ENCODE peak calls at places on chromosomes 6 and 20, in seven cellular contexts. N is Peyer's patch, Q is suprapubic skin, K is endothelial cell of umbilical vein, R is A549, U is IMR-90, W is breast epithelium. I is an unnamed sample.

GRCh38 chr20:57498425-57499400 is 26.2 kb downstream of the CTCFL start:
- DNase-seq in W (no peak), N (no peak), Q (no peak), R (no peak), K (no peak), U (peak), I (no peak)

GRCh38 chr6:345747-346388 is 45.7 kb upstream of the IRF4 start:
- DNase-seq in K (no peak), N (no peak), R (no peak), W (no peak), Q (no peak), U (peak), I (no peak)

GRCh38 chr6:1746919-1747460 is 137.3 kb downstream of the FOXC1 start:
- DNase-seq in K (no peak), W (no peak), U (no peak), Q (no peak), R (no peak), N (no peak), I (no peak)

GRCh38 chr20:2142649-2143048 is 41.0 kb downstream of the STK35 start:
- DNase-seq in U (no peak), R (no peak), W (no peak), N (no peak), Q (no peak), K (no peak), I (no peak)

GRCh38 chr20:4069741-4070140 is 54.4 kb upstream of the RNF24 start:
- DNase-seq in R (no peak), U (peak), K (no peak), W (no peak), N (no peak), Q (no peak), I (no peak)

GRCh38 chr6:131067521-131067920 is 4.5 kb upstream of the EPB41L2 start:
- DNase-seq in W (no peak), R (no peak), N (no peak), Q (no peak), U (no peak), K (no peak), I (no peak)

GRCh38 chr20:14155361-14155760 is 160.0 kb downstream of the MACROD2 start:
- DNase-seq in Q (no peak), K (no peak), W (no peak), U (no peak), R (no peak), N (no peak), I (no peak)

GRCh38 chr6:21031182-21031581 is 496.9 kb downstream of the CDKAL1 start:
- DNase-seq in K (no peak), N (no peak), W (no peak), R (no peak), Q (no peak), U (no peak), I (no peak)

GRCh38 chr6:6701864-6702263 is 113.3 kb downstream of the LY86 start:
- DNase-seq in K (no peak), N (no peak), R (no peak), U (no peak), Q (no peak), W (no peak), I (no peak)

GRCh38 chr6:90436403-90436802 is 139.8 kb upstream of the BACH2 start:
- DNase-seq in R (no peak), Q (no peak), N (no peak), U (no peak), W (no peak), K (no peak), I (no peak)

GRCh38 chr6:44217332-44218143 is 812 bp downstream of the MYMX start:
- DNase-seq in K (no peak), N (no peak), Q (peak), U (peak), W (no peak), R (no peak), I (no peak)

GRCh38 chr6:117951783-117952182 is 44.7 kb downstream of the SLC35F1 start:
- DNase-seq in U (no peak), R (no peak), N (no peak), K (no peak), W (no peak), Q (no peak), I (no peak)

GRCh38 chr6:37051138-37052026 is 45.9 kb downstream of the FGD2 start:
- DNase-seq in Q (peak), N (peak), U (peak), W (peak), R (peak), K (peak), I (peak)

GRCh38 chr6:147154454-147154853 is 49.8 kb upstream of the STXBP5 start:
- DNase-seq in R (no peak), Q (no peak), U (peak), K (no peak), N (no peak), W (no peak), I (no peak)

GRCh38 chr20:24382775-24383174 is 86.7 kb upstream of the SYNDIG1 start:
- DNase-seq in K (no peak), R (no peak), Q (no peak), U (no peak), W (no peak), N (no peak), I (no peak)

GRCh38 chr20:35595901-35596300 is 19.7 kb upstream of the SPAG4 start:
- DNase-seq in K (no peak), N (no peak), Q (no peak), R (no peak), W (no peak), U (no peak), I (no peak)

GRCh38 chr20:9235518-9235917 is 166.6 kb downstream of the PLCB4 start:
- DNase-seq in R (no peak), N (no peak), U (peak), W (no peak), Q (no peak), K (peak), I (no peak)

GRCh38 chr20:44207066-44207723 is 3.4 kb downstream of the OSER1 start:
- DNase-seq in U (peak), N (no peak), R (no peak), K (no peak), Q (no peak), W (no peak), I (no peak)

GRCh38 chr6:150813319-150813992 is 52.0 kb upstream of the MTHFD1L start:
- DNase-seq in Q (no peak), K (no peak), W (no peak), N (no peak), R (no peak), U (peak), I (no peak)

GRCh38 chr20:62253398-62253797 is 15.1 kb downstream of the OSBPL2 start:
- DNase-seq in N (no peak), U (no peak), Q (no peak), K (no peak), W (no peak), R (no peak), I (no peak)

GRCh38 chr6:15509335-15509933 is 153.4 kb downstream of the DTNBP1 start:
- DNase-seq in W (no peak), U (peak), K (no peak), Q (peak), R (no peak), N (no peak), I (no peak)

GRCh38 chr6:166633732-166634535 is 6.9 kb upstream of the RPS6KA2 start:
- DNase-seq in N (no peak), R (no peak), K (no peak), Q (no peak), U (peak), W (no peak), I (no peak)

GRCh38 chr20:35490736-35491181 is 35.4 kb downstream of the CEP250 start:
- DNase-seq in N (peak), R (no peak), Q (no peak), U (no peak), K (no peak), W (no peak), I (peak)

GRCh38 chr6:33787336-33787953 is 1.5 kb downstream of the LEMD2 start:
- DNase-seq in W (no peak), N (no peak), U (peak), Q (no peak), R (no peak), K (peak), I (no peak)

GRCh38 chr6:139597781-139598368 is 223.4 kb upstream of the CITED2 start:
- DNase-seq in R (peak), W (no peak), Q (peak), K (peak), U (peak), N (no peak), I (no peak)

GRCh38 chr6:82419088-82419720 is 55.6 kb downstream of the TPBG start:
- DNase-seq in K (no peak), U (no peak), Q (no peak), W (no peak), N (no peak), R (no peak), I (no peak)

GRCh38 chr20:63246490-63247284 is 7.6 kb downstream of the NKAIN4 start:
- DNase-seq in N (no peak), R (no peak), U (no peak), Q (no peak), W (no peak), K (no peak), I (no peak)

GRCh38 chr6:52834481-52834880 is 6.1 kb downstream of the GSTA5 start:
- DNase-seq in W (no peak), R (no peak), N (no peak), U (peak), Q (no peak), K (no peak), I (no peak)

GRCh38 chr6:137266032-137266586 is 46.9 kb upstream of the IFNGR1 start:
- DNase-seq in N (no peak), U (no peak), W (no peak), K (no peak), Q (no peak), R (no peak), I (no peak)

GRCh38 chr20:63587256-63587655 is 13.2 kb upstream of the HELZ2 start:
- DNase-seq in Q (no peak), K (no peak), R (no peak), U (no peak), W (no peak), N (no peak), I (no peak)

GRCh38 chr6:146868671-146869209 is 270.0 kb downstream of the ADGB start:
- DNase-seq in N (no peak), K (no peak), W (no peak), Q (no peak), R (no peak), U (peak), I (no peak)

GRCh38 chr20:10119336-10119735 is 84.5 kb downstream of the ANKEF1 start:
- DNase-seq in U (no peak), K (no peak), N (no peak), W (no peak), R (no peak), Q (no peak), I (no peak)

GRCh38 chr6:166424431-166424830 is 41.7 kb upstream of the MPC1 start:
- DNase-seq in K (no peak), Q (no peak), W (no peak), U (no peak), N (no peak), R (no peak), I (no peak)

GRCh38 chr6:43579171-43579570 is 3.2 kb downstream of the POLH start:
- DNase-seq in Q (no peak), U (peak), K (peak), N (no peak), W (no peak), R (no peak), I (no peak)

GRCh38 chr6:101605874-101606273 is 212.4 kb downstream of the GRIK2 start:
- DNase-seq in U (peak), R (no peak), Q (no peak), W (no peak), N (no peak), K (no peak), I (no peak)

GRCh38 chr6:139778688-139779087 is 404.2 kb upstream of the CITED2 start:
- DNase-seq in R (no peak), Q (no peak), K (no peak), W (no peak), U (peak), N (no peak), I (no peak)

GRCh38 chr20:4613184-4613583 is 108.5 kb upstream of the PRND start:
- DNase-seq in R (no peak), K (no peak), U (no peak), W (no peak), Q (no peak), N (no peak), I (no peak)

GRCh38 chr6:137332637-137333228 is 113.5 kb upstream of the IFNGR1 start:
- DNase-seq in N (no peak), R (no peak), U (no peak), Q (no peak), K (no peak), W (no peak), I (no peak)

GRCh38 chr6:165668951-165669350 is 5.9 kb upstream of the PDE10A start:
- DNase-seq in Q (no peak), R (no peak), U (no peak), W (no peak), K (no peak), N (no peak), I (no peak)

GRCh38 chr20:48708630-48709029 is 119.2 kb downstream of the PREX1 start:
- DNase-seq in W (no peak), Q (no peak), K (no peak), N (no peak), R (no peak), U (no peak), I (no peak)

GRCh38 chr20:48705208-48706115 is 122.3 kb downstream of the PREX1 start:
- DNase-seq in K (no peak), R (no peak), U (no peak), N (no peak), W (no peak), Q (no peak), I (no peak)

GRCh38 chr20:48708116-48708515 is 119.7 kb downstream of the PREX1 start:
- DNase-seq in U (no peak), N (no peak), R (no peak), Q (no peak), W (no peak), K (no peak), I (no peak)

GRCh38 chr20:48706116-48706656 is 121.6 kb downstream of the PREX1 start:
- DNase-seq in U (no peak), Q (no peak), K (no peak), W (no peak), R (no peak), N (no peak), I (no peak)

DNA sequence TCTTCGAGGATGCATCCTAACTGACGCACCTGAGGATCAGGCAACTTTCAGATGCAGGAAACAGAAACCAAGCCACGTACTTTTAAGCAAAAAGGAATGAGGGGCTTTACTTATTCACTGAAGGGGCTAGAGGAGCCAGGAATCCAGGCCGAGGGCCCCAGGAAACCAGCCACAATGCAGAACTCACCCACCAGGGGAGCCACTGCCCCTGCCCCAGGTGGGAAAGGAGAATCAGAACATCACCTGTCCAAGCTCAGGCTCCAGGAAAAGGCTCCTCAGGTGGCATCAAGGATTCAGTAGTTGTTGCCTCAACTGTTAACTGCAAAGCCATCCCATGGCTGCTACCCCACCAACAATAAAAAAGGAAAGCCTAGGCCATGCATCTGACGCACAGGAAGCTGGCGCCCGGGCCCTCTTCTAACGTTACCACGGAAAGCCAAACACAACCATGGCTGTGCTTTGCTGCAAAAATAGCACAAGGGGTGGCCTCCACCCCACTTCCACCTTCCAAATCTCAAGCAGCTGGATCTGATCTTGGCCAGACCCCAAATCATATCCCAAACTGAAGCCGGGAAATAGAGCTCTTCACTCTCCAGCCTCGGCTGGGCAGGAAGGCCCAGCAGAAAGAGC is 121.0 kb downstream of the PREX1 start:
- DNase-seq in W (no peak), U (no peak), N (no peak), K (no peak), R (no peak), Q (no peak), I (no peak)
- TF ChIP-seq POLR2A in W (no peak), U (no peak), N (no peak), K (no peak), R (no peak), Q (no peak), I (no peak)

DNA sequence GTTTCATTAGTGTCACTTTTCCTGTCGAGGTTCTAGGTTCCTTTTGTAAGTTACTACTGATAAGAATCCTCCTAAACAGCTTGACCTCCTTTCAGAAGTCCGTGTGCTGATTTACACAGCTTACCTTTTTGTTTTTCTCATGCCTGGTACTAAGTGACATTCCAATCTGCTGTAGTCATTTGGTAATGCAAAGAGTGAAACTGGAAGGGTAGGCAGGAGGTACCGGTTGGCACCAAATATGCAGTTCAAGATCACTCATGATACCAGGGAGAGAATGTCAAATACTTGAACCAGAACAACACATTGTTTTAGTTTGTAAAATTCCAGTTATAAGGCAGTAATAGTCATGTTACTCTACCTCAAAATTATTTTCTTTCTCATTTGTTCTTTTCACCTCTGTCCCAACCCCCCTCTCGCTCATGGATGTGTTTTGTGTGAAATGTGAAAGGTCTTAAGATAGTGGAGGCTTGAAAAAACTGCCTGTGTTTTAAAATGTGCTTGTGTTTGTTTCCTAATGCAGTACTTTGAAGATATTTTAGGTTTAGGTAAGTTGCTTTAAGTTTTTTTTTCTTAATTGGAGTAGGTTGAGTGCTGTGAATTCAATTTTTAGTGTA is 23.2 kb downstream of the AFDN start:
- DNase-seq in N (no peak), Q (no peak), R (peak), W (no peak), K (peak), U (no peak), I (no peak)
- TF ChIP-seq POLR2A in N (no peak), Q (no peak), R (no peak), W (no peak), K (no peak), U (no peak), I (no peak)

DNA sequence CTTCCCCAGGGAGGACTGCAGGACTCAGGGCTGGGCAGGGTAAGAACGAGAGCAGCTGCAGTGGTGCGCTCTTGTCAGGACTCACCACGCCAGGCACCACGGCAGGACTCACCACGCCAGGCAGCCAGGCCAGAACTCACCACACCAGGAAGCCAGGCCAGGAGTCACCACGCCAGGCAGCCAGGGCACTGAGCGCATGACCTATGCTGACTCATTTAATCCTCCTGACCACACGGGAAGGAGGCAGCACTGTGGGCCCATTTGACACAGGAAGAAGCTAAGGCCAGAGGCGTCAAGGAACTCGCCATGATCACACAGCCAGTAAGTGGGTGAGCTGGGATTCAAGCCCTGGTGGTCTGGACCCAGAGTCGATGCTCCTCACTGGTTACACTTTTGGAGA is 189.3 kb downstream of the PREX1 start:
- DNase-seq in U (peak), N (no peak), Q (no peak), K (peak), W (no peak), R (no peak), I (no peak)
- TF ChIP-seq POLR2A in U (no peak), N (no peak), Q (no peak), K (no peak), W (no peak), R (no peak), I (no peak)

DNA sequence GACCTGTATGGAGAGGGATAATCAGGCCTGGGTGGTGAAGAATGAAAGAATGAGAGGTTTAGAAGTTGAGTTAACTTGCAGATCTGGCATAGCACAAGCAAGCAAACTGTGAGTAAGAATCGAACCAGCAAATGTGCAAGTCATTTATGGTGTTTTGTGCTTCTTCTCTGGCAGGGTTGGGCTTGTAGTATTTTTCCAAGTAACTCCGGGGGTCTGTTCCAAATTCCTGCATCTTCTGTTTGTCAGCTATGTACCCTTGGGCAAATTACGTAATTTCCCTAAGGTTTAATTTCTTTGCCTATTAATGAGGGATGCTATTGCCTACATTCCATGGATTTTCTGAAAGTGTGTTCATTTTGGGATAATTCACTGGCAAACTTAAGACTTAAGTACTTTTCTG is 305.1 kb downstream of the CD109 start:
- DNase-seq in N (no peak), R (no peak), U (no peak), K (no peak), W (no peak), Q (no peak), I (no peak)
- TF ChIP-seq POLR2A in N (no peak), R (no peak), U (no peak), K (no peak), W (no peak), Q (no peak), I (no peak)

GRCh38 chr6:28224131-28225055 is 682 bp upstream of the ZSCAN9 start:
- DNase-seq in U (no peak), N (no peak), Q (no peak), K (no peak), R (no peak), W (no peak), I (no peak)

GRCh38 chr6:28226460-28226859 is 1.4 kb downstream of the ZSCAN9 start:
- DNase-seq in W (no peak), U (no peak), Q (no peak), R (no peak), N (no peak), K (no peak), I (no peak)

GRCh38 chr6:28220164-28221133 is 4.6 kb upstream of the ZSCAN9 start:
- DNase-seq in N (no peak), R (no peak), U (peak), W (no peak), K (peak), Q (no peak), I (no peak)

GRCh38 chr6:28225056-28225834 is at the start of gene ZSCAN9:
- DNase-seq in K (peak), R (peak), W (peak), U (peak), N (peak), Q (peak), I (peak)
- TF ChIP-seq POLR2A in K (peak), R (peak), W (no peak), U (no peak), N (peak), Q (no peak), I (peak)

GRCh38 chr6:31534011-31534410 is 5.2 kb downstream of the MCCD1 start:
- DNase-seq in N (no peak), Q (no peak), K (no peak), R (no peak), W (no peak), U (no peak), I (no peak)

GRCh38 chr6:31531162-31531561 is 2.4 kb downstream of the MCCD1 start:
- DNase-seq in N (no peak), W (no peak), K (no peak), U (no peak), Q (no peak), R (no peak), I (no peak)

GRCh38 chr6:31533455-31533841 is 4.7 kb downstream of the MCCD1 start:
- DNase-seq in W (no peak), R (no peak), N (no peak), U (no peak), Q (no peak), K (no peak), I (no peak)

GRCh38 chr6:31531771-31532643 is 3.2 kb downstream of the MCCD1 start:
- DNase-seq in Q (no peak), K (no peak), R (no peak), W (no peak), U (no peak), N (no peak), I (no peak)

GRCh38 chr6:31532644-31533454 is 4.1 kb downstream of the MCCD1 start:
- DNase-seq in U (no peak), Q (no peak), R (no peak), W (no peak), K (no peak), N (no peak), I (no peak)
- TF ChIP-seq POLR2A in U (no peak), Q (no peak), R (no peak), W (no peak), K (no peak), N (no peak), I (peak)

I was measured in GM12891.